ENCODE peak calls at places on chromosomes 4 and X, in four cellular contexts. S, C, A and W are unnamed samples.
A peak's percentile ranks its signal among the peaks of the same experiment; 100 is the strongest.

GRCh38 chr4:26088433-26088928 is 174.5 kb downstream of the SMIM20 start:
- DNase-seq in S (no peak), C (peak; percentile 23), A (peak; percentile 84), W (no peak)

GRCh38 chr4:115113382-115114106 is at the start of gene NDST4:
- DNase-seq in S (no peak), C (no peak), A (peak; percentile 53), W (peak; percentile 16)

GRCh38 chrX:12872741-12873140 is 5.9 kb downstream of the TLR7 start:
- DNase-seq in S (no peak), C (no peak), A (no peak), W (no peak)

GRCh38 chr4:81675785-81676427 is 204.2 kb upstream of the RASGEF1B start:
- DNase-seq in S (no peak), C (no peak), A (no peak), W (no peak)

GRCh38 chr4:156803056-156803455 is 168.5 kb downstream of the PDGFC start:
- DNase-seq in S (no peak), C (no peak), A (peak; percentile 46), W (no peak)

GRCh38 chrX:71282514-71283408 is 674 bp upstream of the NONO start:
- DNase-seq in S (no peak), C (no peak), A (no peak), W (peak; percentile 79)

GRCh38 chr4:102091656-102092055 is 253.6 kb downstream of the SLC39A8 start:
- DNase-seq in S (no peak), C (no peak), A (no peak), W (no peak)

GRCh38 chrX:66074920-66075879 is 35.3 kb upstream of the VSIG4 start:
- DNase-seq in S (no peak), C (peak; percentile 9), A (no peak), W (peak; percentile 7)

GRCh38 chr4:109040441-109040840 is 262.0 kb downstream of the COL25A1 start:
- DNase-seq in S (no peak), C (no peak), A (peak; percentile 29), W (no peak)

GRCh38 chrX:153647461-153648357 is 706 bp downstream of the DUSP9 start:
- DNase-seq in S (no peak), C (no peak), A (no peak), W (no peak)